ENCODE peak calls at places on chromosomes 6 and 20, in five cellular contexts. Q is K562, C is HepG2, G is H1, Z is SK-N-SH. F is an unnamed sample.

GRCh38 chr20:60528141-60528540 is 569.9 kb downstream of the CDH26 start:
- DNase-seq in Q (no peak), Z (no peak), C (no peak), G (no peak), F (no peak)

GRCh38 chr6:106519460-106520394 is 109.6 kb downstream of the RTN4IP1 start:
- DNase-seq in G (no peak), Q (peak), Z (no peak), C (no peak), F (peak)

GRCh38 chr6:81820979-81821378 is 68.5 kb upstream of the TENT5A start:
- DNase-seq in C (no peak), G (no peak), Q (no peak), Z (no peak), F (no peak)

GRCh38 chr20:7146552-7147219 is 379.2 kb downstream of the BMP2 start:
- DNase-seq in G (no peak), Q (no peak), Z (no peak), C (no peak), F (no peak)

GRCh38 chr6:37141291-37142046 is 28.5 kb upstream of the PIM1 start:
- DNase-seq in Q (no peak), C (no peak), G (peak), Z (no peak), F (no peak)

GRCh38 chr6:127022297-127022696 is 96.2 kb upstream of the RSPO3 start:
- DNase-seq in G (no peak), C (peak), Q (no peak), Z (peak), F (no peak)

GRCh38 chr6:6712258-6712978 is 123.9 kb downstream of the LY86 start:
- DNase-seq in C (peak), Z (no peak), G (no peak), Q (peak), F (peak)

GRCh38 chr20:37314099-37314498 is 24.6 kb downstream of the MANBAL start:
- DNase-seq in Q (no peak), G (no peak), C (no peak), Z (peak), F (no peak)

GRCh38 chr20:6566821-6567220 is 200.7 kb upstream of the BMP2 start:
- DNase-seq in Z (no peak), C (no peak), Q (no peak), G (no peak), F (no peak)

GRCh38 chr6:81476881-81477280 is 275.6 kb downstream of the TENT5A start:
- DNase-seq in G (no peak), Q (no peak), Z (no peak), C (no peak), F (no peak)

GRCh38 chr20:40757087-40757486 is 68.1 kb upstream of the MAFB start:
- DNase-seq in Z (no peak), Q (no peak), G (no peak), C (no peak), F (no peak)

GRCh38 chr6:117605169-117605826 is 3.0 kb upstream of the GOPC start:
- DNase-seq in G (no peak), Q (peak), Z (peak), C (peak), F (peak)

GRCh38 chr20:8228315-8228714 is 96.2 kb downstream of the PLCB1 start:
- DNase-seq in C (no peak), G (no peak), Z (no peak), Q (no peak), F (no peak)

GRCh38 chr6:148954934-148955915 is 208.4 kb downstream of the UST start:
- DNase-seq in G (no peak), C (no peak), Z (no peak), Q (no peak), F (no peak)

GRCh38 chr6:14066782-14067406 is 50.7 kb upstream of the CD83 start:
- DNase-seq in G (no peak), Z (peak), Q (peak), C (peak), F (peak)

GRCh38 chr20:38094373-38094775 is 60.8 kb downstream of the RPRD1B start:
- DNase-seq in G (no peak), Q (peak), Z (no peak), C (peak), F (peak)

GRCh38 chr20:45893831-45894230 is 2.7 kb downstream of the CTSA start:
- DNase-seq in C (no peak), G (no peak), Z (no peak), Q (no peak), F (no peak)

GRCh38 chr6:5411414-5411813 is 150.1 kb downstream of the FARS2 start:
- DNase-seq in G (no peak), Q (no peak), Z (no peak), C (no peak), F (no peak)

GRCh38 chr6:35016417-35017221 is 124.5 kb downstream of the TCP11 start:
- DNase-seq in G (no peak), Q (no peak), Z (no peak), C (no peak), F (no peak)

GRCh38 chr6:28943223-28943556 is 19.4 kb upstream of the TRIM27 start:
- DNase-seq in C (no peak), Z (no peak), G (no peak), Q (no peak), F (no peak)

GRCh38 chr6:43628392-43629103 is 516 bp downstream of the GTPBP2 start:
- DNase-seq in Z (peak), G (peak), C (peak), Q (peak), F (peak)

GRCh38 chr6:158033077-158033750 is 51.6 kb downstream of the SYNJ2 start:
- DNase-seq in Z (no peak), C (no peak), Q (no peak), G (no peak), F (no peak)

GRCh38 chr20:36646678-36647077 is 682 bp upstream of the SLA2 start:
- DNase-seq in G (no peak), C (no peak), Z (no peak), Q (no peak), F (no peak)

GRCh38 chr20:2799271-2799670 is 1.2 kb downstream of the CPXM1 start:
- DNase-seq in Q (no peak), C (no peak), G (no peak), Z (no peak), F (no peak)

GRCh38 chr20:1874534-1875168 is 20.6 kb upstream of the SIRPA start:
- DNase-seq in C (peak), Z (no peak), G (no peak), Q (no peak), F (no peak)

GRCh38 chr6:42674780-42675179 is 47.6 kb downstream of the PRPH2 start:
- DNase-seq in G (no peak), Z (no peak), C (no peak), Q (no peak), F (no peak)

GRCh38 chr6:125810435-125810834 is 19.7 kb downstream of the NCOA7 start:
- DNase-seq in Z (no peak), C (no peak), G (no peak), Q (no peak), F (no peak)

GRCh38 chr20:62381202-62381797 is 5.6 kb upstream of the RPS21 start:
- DNase-seq in G (no peak), C (no peak), Z (no peak), Q (no peak), F (peak)

GRCh38 chr6:85354761-85355618 is 94.9 kb upstream of the NT5E start:
- DNase-seq in C (peak), Z (peak), Q (peak), G (peak), F (peak)

GRCh38 chr20:4813076-4813838 is 91.5 kb downstream of the PRND start:
- DNase-seq in Z (no peak), Q (no peak), G (no peak), C (no peak), F (no peak)

GRCh38 chr6:157265186-157265585 is 58.1 kb downstream of the TMEM242 start:
- DNase-seq in G (no peak), Z (no peak), Q (no peak), C (no peak), F (no peak)

GRCh38 chr6:149202967-149203366 is 114.5 kb upstream of the TAB2 start:
- DNase-seq in C (no peak), Z (no peak), Q (no peak), G (no peak), F (no peak)

GRCh38 chr20:23244207-23244915 is 106.2 kb upstream of the NXT1 start:
- DNase-seq in Z (no peak), C (no peak), Q (no peak), G (no peak), F (no peak)

GRCh38 chr6:39681566-39682250 is 43.5 kb downstream of the KIF6 start:
- DNase-seq in Q (no peak), C (no peak), Z (no peak), G (no peak), F (no peak)

DNA sequence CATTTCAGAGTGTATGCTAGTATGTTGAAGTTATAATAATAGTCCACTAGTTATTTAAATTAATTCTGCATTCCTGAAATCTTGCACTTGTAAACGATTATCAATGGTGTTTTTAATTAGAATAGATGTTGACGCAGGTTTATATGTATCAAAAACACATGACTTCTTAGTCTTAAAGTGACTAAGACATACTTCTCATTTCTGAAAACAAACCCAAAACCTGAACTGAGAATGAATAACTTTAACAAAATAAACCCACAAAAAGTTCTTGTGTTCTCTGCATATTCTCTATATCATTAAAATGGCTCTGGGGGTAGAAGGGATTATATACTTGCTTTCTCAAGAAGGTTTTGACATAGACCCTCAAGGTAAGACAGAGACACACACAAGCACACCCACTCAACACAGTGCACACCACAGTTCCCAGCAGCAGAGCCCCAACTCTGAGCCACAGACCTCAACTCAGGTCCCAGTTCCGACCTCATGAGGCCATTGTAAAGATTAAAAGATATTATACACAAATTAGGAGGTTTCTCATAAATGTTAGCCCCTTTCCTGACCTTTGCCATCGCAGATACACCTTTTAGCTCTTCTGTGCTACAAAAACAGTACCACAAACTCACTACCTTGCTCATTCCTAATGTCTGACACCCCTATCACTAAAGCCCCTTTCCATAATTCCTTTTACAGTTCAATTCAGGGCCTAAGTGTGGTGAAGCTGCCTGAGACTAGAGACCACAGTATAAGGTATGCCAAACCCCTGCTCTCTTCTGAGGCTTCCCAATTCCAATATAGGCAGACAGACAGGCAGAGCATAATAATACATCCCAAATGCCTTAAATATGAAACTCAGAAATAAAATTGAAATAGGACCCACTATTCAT is 267.9 kb downstream of the PTPRK start:
- DNase-seq in C (no peak), G (no peak), Q (no peak), Z (no peak), F (no peak)
- TF ChIP-seq CHD2 in C (no peak), G (no peak), Q (no peak), Z (no peak), F (no peak)

DNA sequence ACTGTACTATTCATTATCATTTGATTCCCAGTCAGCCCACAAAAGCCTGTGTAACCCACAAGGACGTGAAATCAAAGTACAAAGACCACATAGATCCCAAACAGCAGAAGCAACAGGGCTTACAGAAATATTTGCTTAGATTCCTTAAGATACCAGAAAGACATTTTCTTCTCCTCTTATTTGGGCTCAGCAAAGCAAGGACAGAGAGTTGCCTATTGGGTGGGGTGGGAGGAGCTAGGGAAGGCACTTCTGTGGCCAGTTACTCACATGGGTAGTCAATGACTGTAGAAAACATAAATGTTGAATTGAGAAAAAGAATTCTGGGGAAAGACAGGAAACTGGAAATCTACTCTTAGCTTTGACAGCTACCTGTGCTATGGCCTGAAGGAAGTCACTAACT is 19.8 kb downstream of the PDE7B start:
- DNase-seq in C (no peak), Z (no peak), Q (no peak), G (no peak), F (no peak)
- TF ChIP-seq CHD2 in C (no peak), Z (no peak), Q (no peak), G (no peak), F (no peak)

DNA sequence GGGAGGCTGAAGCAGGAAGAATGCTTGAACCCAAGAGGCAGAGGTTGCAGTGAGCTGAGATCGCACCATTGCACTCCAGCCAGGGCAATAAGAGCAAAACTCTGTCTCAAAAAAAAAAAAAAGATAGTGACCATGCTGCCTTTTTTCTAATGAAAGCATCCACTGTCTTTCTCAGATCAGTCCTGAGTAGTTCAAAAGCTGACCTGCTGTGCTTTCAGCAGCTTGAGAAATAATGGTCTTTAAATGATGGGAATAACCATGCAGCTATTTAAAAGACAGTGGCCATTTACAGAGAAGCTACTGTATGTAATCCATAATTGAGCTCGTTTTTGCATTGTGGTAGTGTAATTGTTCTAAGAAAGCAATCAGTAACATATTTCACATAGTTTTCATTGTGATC is 36.1 kb downstream of the DSTN start:
- DNase-seq in G (no peak), C (no peak), Q (no peak), Z (no peak), F (no peak)
- TF ChIP-seq CHD2 in G (no peak), C (no peak), Q (no peak), Z (no peak), F (no peak)

GRCh38 chr6:159100789-159101182 is 56.0 kb upstream of the TAGAP start:
- DNase-seq in Z (no peak), C (peak), G (no peak), Q (no peak), F (no peak)

GRCh38 chr6:159097256-159097655 is 52.5 kb upstream of the TAGAP start:
- DNase-seq in Z (no peak), Q (no peak), G (no peak), C (no peak), F (no peak)

GRCh38 chr6:159099311-159099710 is 54.5 kb upstream of the TAGAP start:
- DNase-seq in Z (no peak), G (no peak), Q (no peak), C (no peak), F (no peak)

GRCh38 chr6:159100011-159100788 is 55.4 kb upstream of the TAGAP start:
- DNase-seq in Z (no peak), G (no peak), C (no peak), Q (no peak), F (no peak)

DNA sequence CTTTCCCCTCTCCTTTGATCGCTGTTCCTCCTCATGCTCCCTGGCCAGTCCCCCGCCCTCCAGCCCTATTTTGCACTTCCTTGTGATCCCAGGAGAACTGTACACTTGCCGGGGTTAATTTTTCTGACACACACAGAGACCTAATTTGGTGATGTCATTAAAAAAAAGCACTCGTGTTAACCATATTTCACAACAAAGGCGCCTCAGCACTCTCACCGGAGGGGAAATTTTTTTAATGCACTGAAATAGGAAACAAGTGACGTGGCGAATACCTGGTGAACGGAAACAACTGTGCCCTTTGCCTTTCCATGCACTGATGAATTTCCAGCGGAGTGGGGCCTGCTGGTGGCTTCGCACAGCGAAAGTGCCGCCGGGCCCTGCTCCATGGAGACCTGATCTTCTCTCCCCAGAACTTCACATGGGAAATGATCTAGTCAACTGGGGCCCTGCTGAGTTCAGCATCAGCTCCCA is 53.9 kb upstream of the TAGAP start:
- DNase-seq in Z (no peak), Q (no peak), C (no peak), G (no peak), F (no peak)
- TF ChIP-seq CHD2 in Z (no peak), Q (no peak), C (no peak), G (no peak), F (no peak)

GRCh38 chr20:48683467-48684175 is 144.2 kb downstream of the PREX1 start:
- DNase-seq in Q (no peak), C (no peak), Z (no peak), G (no peak), F (no peak)

GRCh38 chr20:48684501-48685041 is 143.2 kb downstream of the PREX1 start:
- DNase-seq in G (no peak), Z (no peak), C (no peak), Q (no peak), F (no peak)

GRCh38 chr20:48681882-48682426 is 145.8 kb downstream of the PREX1 start:
- DNase-seq in Z (no peak), Q (no peak), G (no peak), C (no peak), F (no peak)

GRCh38 chr20:48681201-48681881 is 146.5 kb downstream of the PREX1 start:
- DNase-seq in Q (no peak), G (no peak), C (no peak), Z (no peak), F (no peak)

DNA sequence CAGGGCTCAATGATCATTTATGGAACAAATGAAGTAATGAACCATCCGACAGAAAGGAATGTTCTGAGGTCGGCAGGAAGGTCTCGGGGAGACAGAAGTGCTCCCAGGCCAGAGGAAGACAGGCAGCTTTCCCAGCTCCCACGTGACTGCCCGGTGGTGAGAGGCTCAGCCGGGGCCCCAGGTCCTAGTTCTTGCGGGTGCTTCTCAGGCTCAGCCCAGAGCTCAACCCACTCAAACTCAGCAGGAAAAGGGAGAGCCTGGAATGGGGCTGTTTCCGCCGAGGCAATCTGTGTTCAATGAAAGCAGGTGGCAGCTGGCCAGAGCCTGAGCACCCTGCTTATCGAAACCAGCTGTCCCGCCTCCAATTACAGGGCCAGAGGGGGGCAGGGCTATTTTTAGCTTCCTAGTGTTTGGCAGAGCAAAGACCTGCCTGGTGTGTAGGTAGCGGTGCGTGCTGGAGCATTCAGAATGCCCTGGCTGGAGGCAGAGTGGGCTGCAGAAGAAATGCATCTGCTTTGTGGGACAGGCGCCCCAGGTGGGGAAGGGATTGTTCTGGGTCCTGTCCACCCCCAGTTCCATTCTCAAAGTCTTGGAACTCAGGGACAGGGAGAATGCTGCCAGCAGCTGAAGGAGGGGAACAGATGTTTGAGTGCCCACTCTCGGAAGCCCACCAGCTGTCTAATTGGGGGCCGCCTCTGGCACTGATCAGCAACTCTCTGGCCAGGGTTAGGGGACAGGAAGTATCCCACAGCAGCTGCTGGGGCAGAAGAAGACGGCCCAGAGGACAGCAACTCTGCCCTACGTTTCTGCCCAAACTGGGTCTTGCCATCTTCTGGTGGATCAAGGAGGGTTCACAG is 145.0 kb downstream of the PREX1 start:
- DNase-seq in G (no peak), C (peak), Z (peak), Q (peak), F (no peak)
- TF ChIP-seq CHD2 in G (no peak), C (no peak), Z (peak), Q (no peak), F (no peak)